ENCODE peak calls at places on chromosomes 13 and 19, in six cellular contexts. One of them, this sample, is unnamed.

GRCh38 chr13:111547726-111548273 is 227.4 kb downstream of the TEX29 start:
- DNase-seq in stimulated activated CD4-positive, alpha-beta T cell treated with anti-CD3 and anti-CD28 coated beads, Interleukin-2, amount 100 ng/mL, for 48 hours: no peak
- DNase-seq in NCI-H1092: no peak
- DNase-seq in choroid plexus epithelial cell: no peak
- DNase-seq in MCF 10A: no peak
- DNase-seq in epithelial cell of esophagus: no peak
- DNase-seq in this sample: no peak

GRCh38 chr13:38661276-38661675 is 25.6 kb upstream of the FREM2 start:
- DNase-seq in stimulated activated CD4-positive, alpha-beta T cell treated with anti-CD3 and anti-CD28 coated beads, Interleukin-2, amount 100 ng/mL, for 48 hours: no peak
- DNase-seq in epithelial cell of esophagus: no peak
- DNase-seq in choroid plexus epithelial cell: no peak
- DNase-seq in MCF 10A: no peak
- DNase-seq in NCI-H1092: no peak
- DNase-seq in this sample: peak; percentile 68

GRCh38 chr13:66367356-66367755 is 862.8 kb downstream of the PCDH9 start:
- DNase-seq in stimulated activated CD4-positive, alpha-beta T cell treated with anti-CD3 and anti-CD28 coated beads, Interleukin-2, amount 100 ng/mL, for 48 hours: no peak
- DNase-seq in MCF 10A: no peak
- DNase-seq in choroid plexus epithelial cell: peak; percentile 84
- DNase-seq in NCI-H1092: no peak
- DNase-seq in epithelial cell of esophagus: no peak
- DNase-seq in this sample: no peak

GRCh38 chr19:17079710-17080440 is 4.3 kb downstream of the MYO9B start:
- DNase-seq in MCF 10A: peak; percentile 96
- DNase-seq in epithelial cell of esophagus: peak; percentile 99
- DNase-seq in stimulated activated CD4-positive, alpha-beta T cell treated with anti-CD3 and anti-CD28 coated beads, Interleukin-2, amount 100 ng/mL, for 48 hours: peak; percentile 65
- DNase-seq in choroid plexus epithelial cell: peak; percentile 98
- DNase-seq in NCI-H1092: peak; percentile 23
- DNase-seq in this sample: peak; percentile 59

GRCh38 chr19:13154241-13154778 is 4.1 kb downstream of the IER2 start:
- DNase-seq in MCF 10A: peak; percentile 88
- DNase-seq in choroid plexus epithelial cell: peak; percentile 93
- DNase-seq in epithelial cell of esophagus: peak; percentile 84
- DNase-seq in stimulated activated CD4-positive, alpha-beta T cell treated with anti-CD3 and anti-CD28 coated beads, Interleukin-2, amount 100 ng/mL, for 48 hours: peak; percentile 68
- DNase-seq in NCI-H1092: no peak
- DNase-seq in this sample: peak; percentile 59

GRCh38 chr13:98507060-98507797 is 69.7 kb downstream of the STK24 start:
- DNase-seq in MCF 10A: peak; percentile 78
- DNase-seq in choroid plexus epithelial cell: peak; percentile 64
- DNase-seq in NCI-H1092: peak; percentile 38
- DNase-seq in epithelial cell of esophagus: peak; percentile 77
- DNase-seq in stimulated activated CD4-positive, alpha-beta T cell treated with anti-CD3 and anti-CD28 coated beads, Interleukin-2, amount 100 ng/mL, for 48 hours: no peak
- DNase-seq in this sample: peak; percentile 86

GRCh38 chr19:21158523-21159135 is 16.8 kb downstream of the ZNF431 start:
- DNase-seq in MCF 10A: peak; percentile 16
- DNase-seq in epithelial cell of esophagus: peak; percentile 51
- DNase-seq in NCI-H1092: no peak
- DNase-seq in choroid plexus epithelial cell: peak; percentile 69
- DNase-seq in stimulated activated CD4-positive, alpha-beta T cell treated with anti-CD3 and anti-CD28 coated beads, Interleukin-2, amount 100 ng/mL, for 48 hours: no peak
- DNase-seq in this sample: no peak

GRCh38 chr13:67048084-67048792 is 181.9 kb downstream of the PCDH9 start:
- DNase-seq in NCI-H1092: no peak
- DNase-seq in epithelial cell of esophagus: peak; percentile 14
- DNase-seq in stimulated activated CD4-positive, alpha-beta T cell treated with anti-CD3 and anti-CD28 coated beads, Interleukin-2, amount 100 ng/mL, for 48 hours: no peak
- DNase-seq in MCF 10A: peak; percentile 18
- DNase-seq in choroid plexus epithelial cell: peak; percentile 94
- DNase-seq in this sample: no peak

GRCh38 chr19:13588953-13589833 is 82.9 kb upstream of the CACNA1A start:
- DNase-seq in stimulated activated CD4-positive, alpha-beta T cell treated with anti-CD3 and anti-CD28 coated beads, Interleukin-2, amount 100 ng/mL, for 48 hours: peak; percentile 86
- DNase-seq in choroid plexus epithelial cell: peak; percentile 69
- DNase-seq in epithelial cell of esophagus: peak; percentile 51
- DNase-seq in MCF 10A: peak; percentile 55
- DNase-seq in NCI-H1092: peak; percentile 11
- DNase-seq in this sample: peak; percentile 85

GRCh38 chr19:41994994-41995958 is 1.2 kb upstream of the ATP1A3 start:
- DNase-seq in stimulated activated CD4-positive, alpha-beta T cell treated with anti-CD3 and anti-CD28 coated beads, Interleukin-2, amount 100 ng/mL, for 48 hours: no peak
- DNase-seq in MCF 10A: no peak
- DNase-seq in epithelial cell of esophagus: no peak
- DNase-seq in choroid plexus epithelial cell: no peak
- DNase-seq in NCI-H1092: no peak
- DNase-seq in this sample: no peak

GRCh38 chr13:51821666-51822065 is 17.7 kb upstream of the DHRS12 start:
- DNase-seq in epithelial cell of esophagus: no peak
- DNase-seq in stimulated activated CD4-positive, alpha-beta T cell treated with anti-CD3 and anti-CD28 coated beads, Interleukin-2, amount 100 ng/mL, for 48 hours: no peak
- DNase-seq in choroid plexus epithelial cell: no peak
- DNase-seq in NCI-H1092: no peak
- DNase-seq in MCF 10A: no peak
- DNase-seq in this sample: no peak

GRCh38 chr19:17641181-17641580 is 47.0 kb downstream of the UNC13A start:
- DNase-seq in epithelial cell of esophagus: no peak
- DNase-seq in NCI-H1092: no peak
- DNase-seq in choroid plexus epithelial cell: no peak
- DNase-seq in MCF 10A: no peak
- DNase-seq in stimulated activated CD4-positive, alpha-beta T cell treated with anti-CD3 and anti-CD28 coated beads, Interleukin-2, amount 100 ng/mL, for 48 hours: no peak
- DNase-seq in this sample: no peak